ENCODE peak calls at places on chromosomes 11 and 22, in six cellular contexts. V is HepG2, O is K562, K is H1, F is GM12878, Q is GM12891. A is an unnamed sample.

GRCh38 chr22:35160268-35160667 is 94.3 kb downstream of the ISX start:
- DNase-seq in V (no peak), O (no peak), K (no peak), F (no peak), Q (no peak), A (no peak)

GRCh38 chr22:49206281-49206680 is 621.4 kb downstream of the BRD1 start:
- DNase-seq in V (no peak), O (no peak), K (peak; percentile 7), F (no peak), Q (no peak), A (no peak)

GRCh38 chr11:72041364-72042058 is 38.8 kb downstream of the NUMA1 start:
- DNase-seq in V (peak; percentile 31), O (no peak), K (peak; percentile 61), F (no peak), Q (no peak), A (no peak)

GRCh38 chr22:50528682-50529415 is 963 bp downstream of the TYMP start:
- DNase-seq in V (no peak), O (no peak), K (peak; percentile 59), F (no peak), Q (no peak), A (no peak)

GRCh38 chr11:71178076-71178475 is 74.3 kb downstream of the SHANK2 start:
- DNase-seq in V (no peak), O (no peak), K (no peak), F (no peak), Q (no peak), A (no peak)

GRCh38 chr11:69106124-69106811 is 49.5 kb upstream of the SMIM38 start:
- DNase-seq in V (no peak), O (no peak), K (no peak), F (no peak), Q (no peak), A (no peak)

GRCh38 chr22:22720724-22721261 is 76.4 kb downstream of the GGTLC2 start:
- DNase-seq in V (no peak), O (no peak), K (no peak), F (peak; percentile 62), Q (no peak), A (peak; percentile 37)

GRCh38 chr11:117300301-117300700 is 9.2 kb downstream of the BACE1-AS start:
- DNase-seq in V (peak; percentile 52), O (no peak), K (peak; percentile 63), F (no peak), Q (no peak), A (no peak)

GRCh38 chr11:105466582-105467228 is 143.2 kb upstream of the GRIA4 start:
- DNase-seq in V (peak; percentile 4), O (no peak), K (no peak), F (no peak), Q (no peak), A (no peak)

GRCh38 chr22:20116376-20116950 is 559 bp downstream of the RANBP1 start:
- DNase-seq in V (no peak), O (peak; percentile 99), K (no peak), F (no peak), Q (peak; percentile 53), A (no peak)

GRCh38 chr11:124108158-124108557 is 7.1 kb upstream of the VWA5A start:
- DNase-seq in V (peak; percentile 3), O (peak; percentile 40), K (no peak), F (no peak), Q (no peak), A (no peak)

GRCh38 chr22:43198126-43198525 is 11.2 kb upstream of the TTLL12 start:
- DNase-seq in V (no peak), O (no peak), K (no peak), F (no peak), Q (no peak), A (no peak)

DNA sequence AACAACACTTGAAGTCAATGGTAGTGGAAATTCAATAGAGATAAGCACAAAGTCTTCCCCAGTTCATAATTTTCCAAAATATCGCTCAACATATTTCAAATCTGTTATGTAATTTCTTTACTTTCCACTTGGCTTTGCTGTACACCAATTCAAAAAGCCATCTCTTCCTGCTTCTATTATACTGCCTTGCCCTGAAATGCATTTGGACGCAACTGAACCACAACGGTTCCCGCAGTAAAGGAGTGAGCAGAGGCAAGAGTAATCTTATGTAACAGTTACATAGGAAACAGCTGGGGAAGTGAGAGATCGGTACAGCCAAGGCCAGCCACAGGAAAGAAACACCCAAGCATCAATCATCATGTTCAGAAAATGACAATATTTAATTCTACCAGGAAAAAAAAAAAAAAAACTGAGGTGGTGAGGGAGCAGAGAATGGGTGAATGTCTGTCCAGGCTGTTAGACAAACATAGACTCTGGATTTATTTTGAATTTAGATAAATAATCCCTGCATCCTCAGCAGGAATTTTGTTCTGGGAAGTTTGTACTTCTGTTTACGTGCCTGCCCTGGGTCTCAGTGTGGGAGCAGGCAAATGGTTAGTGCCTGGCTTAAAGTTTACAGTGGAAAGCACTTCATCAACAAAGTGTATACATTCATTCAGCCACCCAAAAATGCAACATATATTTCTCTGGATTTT is 392.2 kb downstream of the ETS1 start:
- DNase-seq in V (no peak), O (no peak), K (no peak), F (no peak), Q (peak; percentile 4), A (no peak)
- TF ChIP-seq TAF1 in V (no peak), O (no peak), K (no peak), F (no peak), Q (no peak), A (no peak)

GRCh38 chr22:26561756-26562417 is 28.0 kb downstream of the TPST2 start:
- DNase-seq in V (no peak), O (no peak), K (no peak), F (no peak), Q (no peak), A (no peak)
- TF ChIP-seq POLR2A in V (no peak), O (no peak), K (no peak), F (no peak), Q (no peak), A (no peak)

DNA sequence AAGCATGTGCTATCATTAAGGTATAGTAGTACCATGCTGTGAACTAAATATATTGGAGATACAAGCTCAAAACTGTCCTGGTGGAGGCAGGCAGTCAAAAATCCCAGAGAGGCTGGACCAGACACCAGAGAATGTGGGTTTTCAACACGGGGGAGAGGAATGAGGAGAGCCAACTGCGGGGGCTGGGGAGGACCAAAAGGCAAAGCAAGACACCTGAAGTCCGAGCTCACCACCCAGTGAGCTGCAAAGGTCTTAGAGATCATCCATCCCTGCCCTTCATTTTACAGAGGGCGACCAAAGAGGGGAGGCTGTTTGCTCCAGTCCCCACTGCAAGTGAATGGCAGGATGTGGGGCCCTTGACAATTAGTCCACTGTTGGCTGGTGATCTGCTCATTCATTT is 10.0 kb downstream of the RIBC2 start:
- DNase-seq in V (no peak), O (no peak), K (peak; percentile 10), F (no peak), Q (no peak), A (no peak)
- TF ChIP-seq TAF1 in V (no peak), O (no peak), K (no peak), F (no peak), Q (no peak), A (no peak)

GRCh38 chr11:63811522-63811921 is 1.7 kb upstream of the SPINDOC start:
- DNase-seq in V (no peak), O (no peak), K (no peak), F (no peak), Q (no peak), A (no peak)

GRCh38 chr11:63814383-63814736 is 1.1 kb downstream of the SPINDOC start:
- DNase-seq in V (no peak), O (no peak), K (no peak), F (no peak), Q (no peak), A (no peak)

GRCh38 chr11:63816732-63817131 is 3.5 kb downstream of the SPINDOC start:
- DNase-seq in V (no peak), O (no peak), K (no peak), F (no peak), Q (no peak), A (no peak)

GRCh38 chr11:63813563-63814382 is 517 bp downstream of the SPINDOC start:
- DNase-seq in V (no peak), O (peak; percentile 77), K (peak; percentile 66), F (no peak), Q (peak; percentile 61), A (peak; percentile 58)

GRCh38 chr11:63813035-63813562 is at the start of gene SPINDOC:
- DNase-seq in V (peak; percentile 47), O (peak; percentile 97), K (peak; percentile 88), F (no peak), Q (peak; percentile 95), A (peak; percentile 93)
- TF ChIP-seq POLR2A in V (peak; percentile 35), O (peak; percentile 59), K (no peak), F (peak; percentile 77), Q (peak; percentile 57), A (peak; percentile 79)

GRCh38 chr22:37662039-37662438 is 3.5 kb downstream of the PDXP start:
- DNase-seq in V (no peak), O (no peak), K (no peak), F (no peak), Q (no peak), A (no peak)
- TF ChIP-seq TAF1 in V (no peak), O (no peak), K (no peak), F (no peak), Q (no peak), A (no peak)

GRCh38 chr11:65083834-65084597 is at the start of the genes CDCA5 and ZFPL1:
- DNase-seq in V (peak; percentile 91), O (peak; percentile 97), K (peak; percentile 98), F (peak; percentile 75), Q (peak; percentile 98), A (peak; percentile 99)
- TF ChIP-seq POLR2A in V (peak; percentile 71), O (peak; percentile 93), K (peak; percentile 54), F (peak; percentile 97), Q (peak; percentile 69), A (peak; percentile 82)

GRCh38 chr11:120184946-120185677 is 25.7 kb upstream of the OAF start:
- DNase-seq in V (peak; percentile 93), O (no peak), K (peak; percentile 41), F (no peak), Q (no peak), A (no peak)

GRCh38 chr11:120182790-120183491 is 27.9 kb upstream of the OAF start:
- DNase-seq in V (peak; percentile 73), O (peak; percentile 42), K (peak; percentile 76), F (no peak), Q (no peak), A (no peak)

GRCh38 chr11:120183701-120184141 is 27.1 kb upstream of the OAF start:
- DNase-seq in V (no peak), O (no peak), K (peak; percentile 23), F (no peak), Q (no peak), A (no peak)

GRCh38 chr11:120185678-120186407 is 25.0 kb upstream of the OAF start:
- DNase-seq in V (no peak), O (no peak), K (no peak), F (no peak), Q (no peak), A (no peak)

DNA sequence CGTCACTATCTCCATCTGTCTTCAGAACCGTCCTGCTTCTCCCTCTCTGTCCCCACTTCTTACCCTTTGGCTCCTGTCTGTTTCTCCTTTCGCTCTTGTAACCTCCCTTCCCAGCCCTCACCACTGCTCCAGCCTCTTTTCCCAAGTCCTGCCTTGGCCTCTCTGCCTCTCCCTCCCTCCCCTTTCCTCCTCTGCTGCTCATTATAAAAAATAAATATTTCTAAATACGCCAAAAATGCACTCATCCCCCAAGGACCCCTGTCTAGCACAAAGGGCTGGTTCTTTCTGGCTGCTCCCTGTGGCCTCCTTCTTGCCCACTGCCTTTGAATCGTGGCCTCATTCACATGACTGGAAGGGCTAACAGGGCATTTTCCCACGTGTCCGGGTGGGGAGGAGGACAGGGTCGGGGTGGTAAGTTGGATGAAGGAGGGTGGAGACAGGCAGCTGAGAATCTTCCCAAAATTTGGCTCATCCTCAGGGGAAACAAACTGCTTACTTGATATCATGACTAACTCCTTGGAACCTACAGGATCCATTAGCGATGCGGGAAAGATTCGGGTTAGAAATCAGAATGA is 26.4 kb upstream of the OAF start:
- DNase-seq in V (no peak), O (no peak), K (peak; percentile 22), F (no peak), Q (no peak), A (no peak)
- TF ChIP-seq TAF1 in V (no peak), O (no peak), K (no peak), F (no peak), Q (no peak), A (no peak)

A was measured in GM12892.